ENCODE peak calls at places on chromosome 20, in nine cellular contexts. L is foreskin keratinocyte; C is astrocyte of the spinal cord; B is GM12864; Y is ovary; U is IMR-90; I is heart right ventricle; S is CD4-positive, alpha-beta T cell; R is type B pancreatic cell. G is an unnamed sample.

GRCh38 chr20:17595846-17596245 is 26.0 kb downstream of the DSTN start:
- DNase-seq in Y (no peak), L (no peak), R (no peak), U (no peak), S (no peak), B (no peak), I (no peak), C (no peak), G (no peak)

GRCh38 chr20:38060536-38060935 is 27.0 kb downstream of the RPRD1B start:
- DNase-seq in Y (no peak), I (no peak), S (no peak), C (peak; percentile 56), U (peak; percentile 58), L (no peak), R (no peak), B (no peak), G (no peak)

GRCh38 chr20:19806806-19807691 is 49.0 kb downstream of the RIN2 start:
- DNase-seq in Y (no peak), R (no peak), U (peak; percentile 35), B (no peak), L (no peak), I (no peak), S (no peak), C (peak; percentile 54), G (no peak)

GRCh38 chr20:49986049-49986448 is 3.3 kb downstream of the SNAI1 start:
- DNase-seq in U (no peak), L (no peak), Y (no peak), C (no peak), R (no peak), B (no peak), S (no peak), I (no peak), G (no peak)

GRCh38 chr20:13297105-13297899 is 76.2 kb downstream of the ISM1 start:
- DNase-seq in S (no peak), U (no peak), R (no peak), B (no peak), L (no peak), C (no peak), Y (no peak), I (no peak), G (no peak)

GRCh38 chr20:13243826-13244376 is 22.8 kb downstream of the ISM1 start:
- DNase-seq in I (no peak), B (no peak), Y (no peak), C (no peak), U (no peak), R (no peak), S (no peak), L (peak; percentile 39), G (no peak)

GRCh38 chr20:5729348-5729747 is 20.9 kb upstream of the SHLD1 start:
- DNase-seq in C (no peak), R (no peak), I (no peak), B (no peak), Y (no peak), S (no peak), U (peak; percentile 81), L (no peak), G (no peak)

GRCh38 chr20:50172347-50173013 is 18.1 kb upstream of the CEBPB start:
- DNase-seq in B (no peak), L (no peak), U (peak; percentile 65), I (peak; percentile 93), Y (peak; percentile 90), S (no peak), C (peak; percentile 60), R (peak; percentile 84), G (no peak)

GRCh38 chr20:38757145-38757800 is 9.0 kb downstream of the ACTR5 start:
- DNase-seq in C (no peak), U (no peak), B (no peak), L (no peak), I (no peak), S (no peak), R (no peak), Y (no peak), G (no peak)

GRCh38 chr20:60680554-60680953 is 571.5 kb upstream of the CDH4 start:
- DNase-seq in S (no peak), U (no peak), B (no peak), C (no peak), L (no peak), Y (no peak), I (no peak), R (no peak), G (no peak)

GRCh38 chr20:37564388-37565133 is 36.9 kb upstream of the BLCAP start:
- DNase-seq in I (peak; percentile 49), U (no peak), B (no peak), S (peak; percentile 12), Y (peak; percentile 34), R (peak; percentile 82), L (no peak), C (peak; percentile 7), G (peak; percentile 33)

GRCh38 chr20:56229821-56230220 is 18.7 kb upstream of the MC3R start:
- DNase-seq in I (no peak), U (no peak), L (no peak), S (no peak), R (no peak), Y (no peak), B (no peak), C (no peak), G (no peak)

GRCh38 chr20:41249781-41250281 is 67.7 kb downstream of the ZHX3 start:
- DNase-seq in R (no peak), I (no peak), L (peak; percentile 12), U (peak; percentile 29), S (no peak), C (peak; percentile 69), Y (peak; percentile 51), B (no peak), G (peak; percentile 21)

GRCh38 chr20:4261333-4262284 is 246.3 kb upstream of the RNF24 start:
- DNase-seq in S (no peak), R (no peak), I (no peak), Y (no peak), U (peak; percentile 56), B (no peak), C (peak; percentile 63), L (no peak), G (no peak)

GRCh38 chr20:64111841-64112641 is 4.7 kb upstream of the NPBWR2 start:
- DNase-seq in U (no peak), L (no peak), C (no peak), I (no peak), Y (no peak), R (no peak), S (no peak), B (no peak), G (no peak)

GRCh38 chr20:730005-730404 is 38.3 kb downstream of the SLC52A3 start:
- DNase-seq in S (no peak), R (no peak), I (no peak), L (no peak), Y (no peak), B (no peak), U (no peak), C (no peak), G (no peak)

GRCh38 chr20:33995053-33995816 is 1.5 kb downstream of the RALY start:
- DNase-seq in R (no peak), U (no peak), C (peak; percentile 21), L (no peak), S (no peak), I (no peak), Y (no peak), B (no peak), G (no peak)

GRCh38 chr20:31719644-31720485 is 2.8 kb downstream of the BCL2L1 start:
- DNase-seq in L (peak; percentile 59), S (no peak), R (no peak), U (no peak), I (no peak), C (no peak), Y (no peak), B (no peak), G (no peak)

GRCh38 chr20:43994486-43995100 is 79.9 kb downstream of the TOX2 start:
- DNase-seq in Y (no peak), S (no peak), L (no peak), I (peak; percentile 29), U (peak; percentile 52), B (no peak), C (peak; percentile 17), R (no peak), G (no peak)
- TF ChIP-seq CTCF in Y (no peak), S (no peak), L (no peak), I (no peak), U (no peak), B (no peak), C (no peak), R (no peak), G (no peak)

DNA sequence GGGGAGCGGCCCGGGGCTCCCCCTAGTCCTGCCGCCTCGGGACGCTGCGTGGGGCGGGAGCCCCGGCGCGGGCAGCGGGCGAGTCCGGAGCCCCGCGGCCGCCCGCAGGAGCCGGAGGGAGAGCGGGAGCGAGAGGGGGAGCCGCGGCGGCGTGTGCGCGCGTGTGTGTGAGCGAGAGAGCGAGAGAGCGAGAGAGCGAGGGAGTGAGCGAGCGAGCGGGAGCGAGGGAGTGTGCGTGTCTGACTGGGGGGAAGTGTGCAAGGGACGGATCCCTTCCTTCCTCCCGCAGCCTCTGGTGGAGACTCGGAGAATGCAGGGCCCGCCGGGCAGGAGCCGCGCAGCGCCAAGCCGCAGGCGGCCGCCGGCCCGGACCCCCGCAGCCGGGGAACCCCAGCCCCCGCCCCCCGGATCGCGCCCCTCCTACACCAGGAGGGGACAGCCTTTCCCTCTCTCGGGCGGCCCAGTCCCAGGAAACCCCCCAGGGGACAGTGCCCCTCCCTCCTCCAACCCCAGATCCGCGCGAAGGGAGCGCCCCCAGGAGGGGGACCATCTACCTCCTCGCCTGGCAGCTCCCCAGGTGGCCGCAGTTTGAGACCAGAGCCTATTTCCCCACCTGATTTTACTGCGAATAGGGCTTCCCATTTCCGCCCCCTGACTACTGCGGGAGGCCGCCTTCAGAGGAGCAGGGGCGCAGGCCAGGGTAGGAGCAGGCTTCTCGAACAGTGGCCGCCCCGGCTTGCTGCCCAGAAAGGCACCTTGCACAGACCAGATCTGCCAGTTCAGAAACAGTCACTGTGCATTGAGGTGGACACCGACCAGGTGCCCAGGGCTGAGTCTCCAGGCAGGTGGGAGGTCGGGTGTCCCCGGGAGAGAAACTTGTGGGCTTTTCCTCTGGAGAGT is at the start of gene CDH22:
- DNase-seq in Y (peak; percentile 46), S (no peak), R (no peak), B (no peak), L (no peak), I (peak; percentile 36), U (peak; percentile 20), C (no peak), G (peak; percentile 29)
- TF ChIP-seq CTCF in Y (no peak), S (no peak), R (peak; percentile 74), B (peak; percentile 41), L (peak; percentile 40), I (no peak), U (peak; percentile 32), C (peak; percentile 10), G (peak; percentile 26)

DNA sequence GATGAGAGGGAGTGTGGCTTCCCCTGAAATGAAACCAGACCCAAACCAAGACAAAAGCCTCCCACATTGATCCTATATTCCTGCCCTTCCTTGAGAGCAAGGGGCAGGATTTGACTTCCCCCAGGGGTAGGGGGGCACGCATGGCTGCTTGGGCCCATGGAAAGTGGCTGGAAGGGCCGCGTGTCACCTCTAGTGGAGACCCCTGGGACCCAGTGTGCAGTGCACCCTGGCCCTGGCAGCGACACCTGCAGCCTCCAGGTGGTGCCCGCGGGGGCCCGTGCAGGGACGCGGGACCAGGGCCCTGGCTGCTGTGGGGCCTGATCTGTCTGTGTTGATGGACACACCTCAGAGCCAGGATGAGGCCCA is 18.0 kb upstream of the SLCO4A1 start:
- DNase-seq in R (no peak), U (no peak), S (no peak), Y (peak; percentile 37), I (no peak), B (no peak), C (no peak), L (no peak), G (no peak)
- TF ChIP-seq CTCF in R (no peak), U (no peak), S (no peak), Y (no peak), I (no peak), B (peak; percentile 65), C (no peak), L (peak; percentile 30), G (peak; percentile 75)

GRCh38 chr20:25076731-25077609 is 5.0 kb downstream of the VSX1 start:
- DNase-seq in U (peak; percentile 1), I (no peak), S (no peak), C (no peak), B (no peak), R (peak; percentile 47), L (no peak), Y (no peak), G (no peak)
- TF ChIP-seq CTCF in U (no peak), I (no peak), S (no peak), C (peak; percentile 30), B (peak; percentile 44), R (peak; percentile 29), L (peak; percentile 43), Y (no peak), G (peak; percentile 41)